ENCODE peak calls at places on chromosomes 16 and 17, in nine cellular contexts. X is sigmoid colon, M is GM23338, T is prostate gland, K is Panc1, H is stomach, D is SK-N-SH, L is H1, E is endothelial cell of umbilical vein. J is an unnamed sample.

GRCh38 chr16:78443300-78443604 is 343.8 kb downstream of the WWOX start:
- DNase-seq in X (no peak), M (no peak), E (no peak), T (no peak), K (no peak), H (no peak), D (no peak), L (no peak), J (no peak)

GRCh38 chr16:3651461-3652372 is 2.8 kb upstream of the DNASE1 start:
- DNase-seq in L (no peak), M (no peak), X (peak), H (peak), K (no peak), D (no peak), T (no peak), E (no peak), J (no peak)

GRCh38 chr16:81576696-81577095 is 132.1 kb downstream of the CMIP start:
- DNase-seq in E (no peak), L (no peak), H (no peak), D (no peak), T (no peak), X (no peak), K (no peak), M (no peak), J (no peak)

GRCh38 chr17:81666092-81666341 is 388 bp downstream of the OXLD1 start:
- DNase-seq in X (no peak), E (no peak), D (no peak), T (no peak), H (no peak), K (no peak), M (peak), L (no peak), J (no peak)

GRCh38 chr17:57666198-57666870 is 78.8 kb downstream of the CCDC182 start:
- DNase-seq in K (no peak), H (no peak), E (no peak), D (no peak), X (peak), L (no peak), M (no peak), T (no peak), J (no peak)

GRCh38 chr16:86945166-86945900 is 367.0 kb downstream of the FOXL1 start:
- DNase-seq in T (no peak), X (no peak), E (no peak), D (no peak), L (no peak), M (no peak), H (no peak), K (no peak), J (no peak)

GRCh38 chr17:6327007-6327406 is 107.9 kb downstream of the AIPL1 start:
- DNase-seq in E (peak), D (no peak), M (peak), H (no peak), T (no peak), L (no peak), X (no peak), K (no peak), J (no peak)

GRCh38 chr16:12559714-12560113 is 244.0 kb downstream of the CPPED1 start:
- DNase-seq in M (no peak), K (no peak), E (no peak), D (no peak), X (no peak), H (no peak), T (no peak), L (no peak), J (no peak)

GRCh38 chr17:79935845-79936470 is 96.7 kb upstream of the CBX4 start:
- DNase-seq in L (no peak), K (no peak), D (no peak), M (no peak), H (no peak), E (no peak), T (no peak), X (no peak), J (no peak)

GRCh38 chr17:59161477-59161876 is 5.9 kb downstream of the PRR11 start:
- DNase-seq in K (no peak), E (no peak), M (no peak), X (no peak), D (no peak), T (no peak), L (no peak), H (no peak), J (no peak)

GRCh38 chr17:31392002-31392855 is 754 bp downstream of the RAB11FIP4 start:
- DNase-seq in L (no peak), K (no peak), E (no peak), T (no peak), D (peak), X (no peak), M (peak), H (peak), J (no peak)

GRCh38 chr17:52024296-52024870 is 134.1 kb downstream of the CA10 start:
- DNase-seq in H (no peak), L (no peak), D (peak), E (no peak), K (no peak), M (no peak), T (no peak), X (no peak), J (no peak)

GRCh38 chr16:49739381-49739780 is 116.5 kb downstream of the ZNF423 start:
- DNase-seq in X (no peak), E (no peak), D (peak), M (peak), K (no peak), L (no peak), H (no peak), T (no peak), J (no peak)

GRCh38 chr16:57624806-57625500 is 3.5 kb upstream of the ADGRG1 start:
- DNase-seq in T (no peak), K (no peak), E (no peak), M (no peak), H (no peak), X (no peak), L (no peak), D (no peak), J (no peak)

GRCh38 chr17:282000-282911 is 70.4 kb downstream of the RPH3AL start:
- DNase-seq in L (no peak), X (peak), T (no peak), E (no peak), D (no peak), K (no peak), M (no peak), H (no peak), J (no peak)

GRCh38 chr17:75570034-75570676 is 17.4 kb upstream of the MYO15B start:
- DNase-seq in E (no peak), M (no peak), X (peak), D (no peak), T (no peak), K (no peak), H (no peak), L (no peak), J (no peak)

GRCh38 chr17:50660042-50660886 is 25.6 kb downstream of the ABCC3 start:
- DNase-seq in T (peak), K (no peak), M (no peak), E (peak), L (no peak), D (peak), H (peak), X (no peak), J (peak)

GRCh38 chr17:44314031-44314430 is 5.6 kb downstream of the RUNDC3A start:
- DNase-seq in H (no peak), T (no peak), D (peak), K (no peak), L (no peak), X (no peak), E (no peak), M (no peak), J (no peak)

GRCh38 chr16:66717112-66717675 is 20.7 kb upstream of the CMTM4 start:
- DNase-seq in K (no peak), H (no peak), T (no peak), L (no peak), M (peak), D (peak), X (no peak), E (peak), J (peak)
- TF ChIP-seq CTCF in K (peak), H (no peak), T (no peak), L (peak), M (peak), D (peak), X (peak), E (peak), J (peak)

GRCh38 chr16:4897328-4897727 is 39.6 kb downstream of the PPL start:
- DNase-seq in T (no peak), H (no peak), X (no peak), D (no peak), L (no peak), E (no peak), M (no peak), K (no peak), J (no peak)
- TF ChIP-seq POLR2AphosphoS5 in T (no peak), H (no peak), X (no peak), D (no peak), L (no peak), E (no peak), M (no peak), K (no peak), J (no peak)

GRCh38 chr17:82836823-82837357 is 2.9 kb downstream of the ZNF750 start:
- DNase-seq in E (no peak), H (no peak), M (peak), L (no peak), K (no peak), T (no peak), D (no peak), X (peak), J (no peak)
- TF ChIP-seq CTCF in E (peak), H (no peak), M (no peak), L (no peak), K (no peak), T (no peak), D (peak), X (peak), J (no peak)

GRCh38 chr17:60601443-60602384 is 1.7 kb downstream of the PPM1D start:
- DNase-seq in L (no peak), H (peak), T (peak), E (peak), M (peak), D (peak), X (peak), K (no peak), J (peak)
- TF ChIP-seq POLR2AphosphoS5 in L (no peak), H (no peak), T (peak), E (no peak), M (no peak), D (no peak), X (peak), K (no peak), J (peak)

DNA sequence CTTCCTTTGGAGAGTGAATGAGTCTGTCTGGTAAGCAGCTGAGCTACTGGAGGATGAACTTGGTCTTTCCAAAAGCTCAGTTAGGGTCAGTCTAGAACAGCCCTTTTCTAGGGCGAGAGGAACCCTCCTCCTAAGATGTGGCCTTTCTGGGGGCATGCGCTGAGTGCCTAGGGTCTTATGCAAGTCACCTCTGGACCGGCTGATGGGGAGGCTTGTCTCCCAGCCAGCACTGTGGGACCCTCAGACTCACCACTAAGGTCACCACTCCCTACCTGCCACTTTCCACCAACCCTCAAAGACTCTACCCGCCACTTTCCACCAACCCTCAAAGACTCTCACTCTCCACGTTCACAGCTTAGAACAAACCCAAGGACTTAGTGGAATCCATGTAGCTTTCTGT is 26.8 kb downstream of the LMF1 start:
- DNase-seq in H (no peak), E (no peak), X (no peak), M (no peak), D (no peak), L (no peak), K (no peak), T (no peak), J (no peak)
- TF ChIP-seq CTCF in H (no peak), E (no peak), X (no peak), M (no peak), D (no peak), L (no peak), K (no peak), T (no peak), J (no peak)

GRCh38 chr16:88454315-88455057 is 1.4 kb downstream of the ZFPM1 start:
- DNase-seq in L (no peak), T (no peak), E (peak), H (peak), D (peak), K (no peak), M (peak), X (no peak), J (peak)
- TF ChIP-seq POLR2AphosphoS5 in L (no peak), T (no peak), E (no peak), H (no peak), D (no peak), K (no peak), M (no peak), X (no peak), J (no peak)

J was measured in transverse colon.